ENCODE peak calls at places on chromosomes 1 and 21, in six cellular contexts. V is retinal pigment epithelial cell, W is AG04450, O is cardiac muscle cell, N is choroid plexus epithelial cell, Q is tibial nerve. M is an unnamed sample.

GRCh38 chr1:25802915-25803314 is 2.9 kb downstream of the SELENON start:
- DNase-seq in W (no peak), N (no peak), V (no peak), Q (no peak), O (no peak), M (no peak)

GRCh38 chr21:45370575-45370974 is 34.4 kb upstream of the COL18A1 start:
- DNase-seq in W (no peak), N (no peak), Q (no peak), V (no peak), O (no peak), M (no peak)

GRCh38 chr1:62398377-62398776 is 38.5 kb upstream of the USP1 start:
- DNase-seq in V (no peak), O (no peak), W (peak; percentile 15), N (peak; percentile 50), Q (no peak), M (no peak)

GRCh38 chr1:32128479-32128878 is 20.6 kb downstream of the KPNA6 start:
- DNase-seq in W (no peak), Q (no peak), O (no peak), N (no peak), V (no peak), M (no peak)

GRCh38 chr1:232538224-232538942 is 91.5 kb downstream of the SIPA1L2 start:
- DNase-seq in Q (no peak), O (peak; percentile 21), V (no peak), W (no peak), N (peak; percentile 76), M (no peak)

GRCh38 chr1:207654320-207654719 is 9.4 kb downstream of the CR1L start:
- DNase-seq in W (no peak), V (no peak), Q (no peak), N (peak; percentile 17), O (no peak), M (no peak)

GRCh38 chr21:14707265-14708020 is 161.3 kb upstream of the SAMSN1 start:
- DNase-seq in V (no peak), O (no peak), Q (no peak), W (no peak), N (no peak), M (no peak)

GRCh38 chr1:178192686-178193085 is 98.8 kb downstream of the RASAL2 start:
- DNase-seq in V (no peak), W (peak; percentile 13), Q (peak; percentile 8), O (no peak), N (peak; percentile 84), M (peak; percentile 60)

GRCh38 chr1:78035121-78035520 is 10.6 kb upstream of the GIPC2 start:
- DNase-seq in Q (no peak), W (no peak), N (no peak), O (no peak), V (no peak), M (no peak)

GRCh38 chr1:220990417-220991337 is 111.4 kb downstream of the HLX start:
- DNase-seq in N (peak; percentile 68), V (no peak), Q (no peak), O (no peak), W (peak; percentile 21), M (no peak)

GRCh38 chr1:94929351-94929814 is 2.5 kb upstream of the CNN3 start:
- DNase-seq in N (no peak), V (no peak), Q (no peak), W (no peak), O (peak; percentile 38), M (no peak)
- H3K4me3 ChIP-seq in N (no peak overlapping the region), V (peak overlapping the region; percentile 81), Q (no peak overlapping the region), W (peak overlapping the region; percentile 17), O (peak overlapping the region; percentile 82), M (no peak overlapping the region)

GRCh38 chr1:234887026-234887910 is 241.4 kb downstream of the TOMM20 start:
- DNase-seq in O (no peak), V (no peak), Q (peak; percentile 59), W (no peak), N (peak; percentile 47), M (no peak)
- H3K4me3 ChIP-seq in O (no peak overlapping the region), V (no peak overlapping the region), Q (no peak overlapping the region), W (no peak overlapping the region), N (no peak overlapping the region), M (no peak overlapping the region)

GRCh38 chr1:27632387-27633297 is 2.3 kb downstream of the FGR start:
- DNase-seq in W (no peak), N (no peak), O (no peak), V (no peak), Q (no peak), M (no peak)
- H3K4me3 ChIP-seq in W (no peak overlapping the region), N (no peak overlapping the region), O (no peak overlapping the region), V (no peak overlapping the region), Q (no peak overlapping the region), M (no peak overlapping the region)

GRCh38 chr1:109912873-109913272 is 2.2 kb downstream of the CSF1 start:
- DNase-seq in O (no peak), Q (no peak), W (no peak), V (no peak), N (peak; percentile 43), M (no peak)
- H3K4me3 ChIP-seq in O (no peak overlapping the region), Q (peak overlapping the region; percentile 82), W (peak overlapping the region; percentile 98), V (peak overlapping the region; percentile 80), N (peak overlapping the region; percentile 95), M (no peak overlapping the region)

GRCh38 chr1:113538225-113538624 is 147.9 kb downstream of the MAGI3 start:
- DNase-seq in V (no peak), O (no peak), N (no peak), W (no peak), Q (no peak), M (no peak)

GRCh38 chr1:113543110-113543509 is 152.8 kb downstream of the MAGI3 start:
- DNase-seq in N (no peak), O (no peak), Q (no peak), W (no peak), V (no peak), M (no peak)

GRCh38 chr1:113542221-113542701 is 151.9 kb downstream of the MAGI3 start:
- DNase-seq in N (peak; percentile 84), W (peak; percentile 63), V (no peak), O (no peak), Q (no peak), M (no peak)

GRCh38 chr1:113541108-113541507 is 150.8 kb downstream of the MAGI3 start:
- DNase-seq in Q (no peak), N (no peak), V (no peak), O (no peak), W (no peak), M (no peak)

DNA sequence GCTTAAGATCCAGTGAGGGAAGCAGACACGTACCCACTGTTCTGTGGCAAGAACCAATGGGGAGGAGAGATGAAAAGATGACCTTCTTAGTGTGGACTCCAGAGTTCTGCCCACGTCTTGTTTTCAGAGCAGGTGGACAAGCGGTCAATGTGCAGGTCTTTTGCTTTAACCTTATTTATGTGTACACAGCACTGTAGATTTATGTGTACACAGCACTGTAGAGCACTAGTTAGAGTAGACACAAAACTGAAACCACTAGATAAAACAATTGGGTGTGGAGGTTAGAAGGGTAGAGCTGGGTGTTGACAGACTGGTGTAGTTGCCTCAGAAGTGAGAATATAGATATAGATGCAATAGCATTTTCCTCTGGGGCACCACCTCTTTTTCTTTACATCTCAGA is 150.0 kb downstream of the MAGI3 start:
- DNase-seq in V (no peak), O (no peak), Q (no peak), N (no peak), W (no peak), M (no peak)
- H3K4me3 ChIP-seq in V (no peak overlapping the region), O (no peak overlapping the region), Q (no peak overlapping the region), N (no peak overlapping the region), W (no peak overlapping the region), M (no peak overlapping the region)

DNA sequence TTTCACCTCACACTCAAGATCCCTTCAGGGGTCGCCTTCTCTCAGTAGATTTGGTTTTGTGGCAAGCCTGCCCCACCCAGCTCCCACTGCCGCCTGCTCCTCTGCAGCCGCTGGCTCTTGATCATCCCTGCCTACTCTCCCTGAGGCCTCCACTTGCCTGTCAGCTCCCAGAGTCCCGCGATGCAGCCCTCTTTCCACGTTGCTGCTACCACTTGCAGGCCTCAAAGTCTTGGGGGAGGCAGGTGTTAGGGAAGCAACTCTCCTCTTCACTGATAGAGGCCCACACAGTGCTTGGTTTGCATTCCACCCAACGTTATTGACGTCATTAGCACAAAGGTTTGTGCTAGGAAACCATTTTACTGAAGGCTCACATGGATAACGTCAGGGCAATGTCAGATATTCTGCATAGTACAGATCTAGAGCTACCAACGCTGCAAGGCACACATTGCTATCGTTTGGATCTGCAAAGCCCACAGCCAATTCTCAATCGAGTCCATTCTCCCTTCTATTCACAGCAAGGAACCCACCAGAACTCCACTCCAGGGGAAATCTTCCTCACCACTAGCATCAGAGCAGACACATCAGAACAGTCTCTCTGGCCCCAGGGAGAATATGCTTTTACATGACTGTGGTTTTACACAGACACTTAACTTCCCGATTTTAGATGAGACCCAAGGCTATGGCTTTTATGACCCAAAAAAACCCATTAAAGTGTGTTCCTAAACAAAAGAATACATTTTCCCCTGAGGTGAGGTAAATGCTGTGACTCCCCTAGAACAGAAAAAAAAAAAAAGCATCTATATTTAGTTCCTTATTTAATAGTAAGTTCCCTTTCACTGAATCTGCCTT is 519.5 kb upstream of the CAMK1G start:
- DNase-seq in V (no peak), O (peak; percentile 22), W (no peak), Q (no peak), N (no peak), M (no peak)
- H3K4me3 ChIP-seq in V (no peak overlapping the region), O (no peak overlapping the region), W (no peak overlapping the region), Q (no peak overlapping the region), N (no peak overlapping the region), M (no peak overlapping the region)

GRCh38 chr1:19884312-19884711 is 2.1 kb downstream of the OTUD3 start:
- DNase-seq in Q (no peak), O (no peak), V (no peak), W (no peak), N (no peak), M (no peak)

GRCh38 chr1:19885821-19886220 is 3.6 kb downstream of the OTUD3 start:
- DNase-seq in N (peak; percentile 56), V (no peak), W (no peak), O (no peak), Q (no peak), M (no peak)

GRCh38 chr1:19892129-19892528 is 9.9 kb downstream of the OTUD3 start:
- DNase-seq in N (no peak), W (no peak), V (no peak), O (no peak), Q (no peak), M (no peak)

GRCh38 chr1:19889656-19890055 is 7.5 kb downstream of the OTUD3 start:
- DNase-seq in V (no peak), W (no peak), N (no peak), O (no peak), Q (no peak), M (no peak)

GRCh38 chr1:19888112-19888511 is 5.9 kb downstream of the OTUD3 start:
- DNase-seq in O (no peak), N (no peak), V (no peak), W (no peak), Q (no peak), M (no peak)
- H3K4me3 ChIP-seq in O (no peak overlapping the region), N (no peak overlapping the region), V (no peak overlapping the region), W (no peak overlapping the region), Q (no peak overlapping the region), M (no peak overlapping the region)